ENCODE peak calls at places on chromosomes 2 and 18, in five cellular contexts. F, D, T, K and V are unnamed samples.

GRCh38 chr18:48408727-48409590 is at the start of gene ZBTB7C:
- DNase-seq in F (no peak), D (no peak), T (no peak), K (peak; percentile 71), V (no peak)

GRCh38 chr18:56728741-56729140 is 77.6 kb downstream of the WDR7 start:
- DNase-seq in F (no peak), D (no peak), T (no peak), K (no peak), V (no peak)

GRCh38 chr18:40066368-40066767 is 1888.7 kb upstream of the PIK3C3 start:
- DNase-seq in F (no peak), D (no peak), T (no peak), K (no peak), V (no peak)

GRCh38 chr2:52810460-52810859 is 957.1 kb upstream of the CHAC2 start:
- DNase-seq in F (no peak), D (no peak), T (peak; percentile 48), K (no peak), V (no peak)

GRCh38 chr2:176328149-176328548 is 58.9 kb downstream of the MTX2 start:
- DNase-seq in F (no peak), D (no peak), T (no peak), K (no peak), V (no peak)

GRCh38 chr2:236852100-236852976 is 233.4 kb upstream of the COPS8 start:
- DNase-seq in F (no peak), D (no peak), T (no peak), K (no peak), V (no peak)

GRCh38 chr2:43230981-43231827 is 4.8 kb upstream of the ZFP36L2 start:
- DNase-seq in F (no peak), D (no peak), T (no peak), K (no peak), V (no peak)

GRCh38 chr18:35171315-35171987 is 69.4 kb upstream of the ZNF397 start:
- DNase-seq in F (peak; percentile 86), D (no peak), T (no peak), K (no peak), V (no peak)

GRCh38 chr2:101190753-101191516 is 39.8 kb upstream of the TBC1D8 start:
- DNase-seq in F (no peak), D (no peak), T (no peak), K (no peak), V (no peak)

GRCh38 chr2:242046184-242046826 is 176.8 kb downstream of the RTP5 start:
- DNase-seq in F (no peak), D (no peak), T (no peak), K (no peak), V (no peak)

GRCh38 chr2:112055110-112055832 is at the start of gene TMEM87B:
- DNase-seq in F (peak; percentile 91), D (peak; percentile 99), T (peak; percentile 97), K (peak; percentile 96), V (peak; percentile 86)
- TF ChIP-seq HDAC2 in F (peak; percentile 52), D (peak; percentile 84), T (no peak), K (no peak), V (no peak)

DNA sequence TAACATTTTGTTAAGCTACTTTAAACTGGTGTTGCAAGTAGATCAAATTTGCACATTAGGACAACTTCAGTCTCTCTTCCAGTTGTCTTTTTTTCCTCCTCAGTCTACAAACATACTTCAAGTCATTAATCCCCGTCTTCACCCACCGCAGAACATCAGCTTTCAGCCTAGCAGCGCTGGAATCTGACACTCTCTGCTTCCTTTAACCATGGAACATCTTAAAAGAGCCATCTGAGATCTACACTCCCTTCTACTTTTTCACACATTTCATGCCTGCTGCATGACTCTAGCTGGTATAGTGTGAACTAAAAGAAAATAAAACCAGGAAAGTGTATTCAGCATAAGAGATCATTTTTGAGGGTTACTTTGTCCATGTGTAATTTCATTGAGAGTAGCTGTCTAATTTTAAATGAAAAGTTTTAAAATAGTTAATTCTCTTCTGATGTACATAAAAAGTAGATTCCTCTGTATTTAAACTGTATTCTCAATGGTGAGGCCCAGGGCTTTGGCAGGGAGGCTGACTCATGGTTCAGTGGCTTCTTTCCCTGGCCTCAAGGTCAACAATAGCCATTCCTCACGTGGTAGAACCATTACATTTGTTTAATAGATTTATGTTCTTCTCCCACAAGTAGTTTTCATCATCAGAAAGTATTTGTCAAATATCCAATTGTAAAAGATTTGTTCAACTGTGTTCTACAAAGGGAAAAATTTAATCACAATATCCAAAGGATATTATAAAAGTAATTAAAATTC is 16.5 kb downstream of the SGPP2 start:
- DNase-seq in F (peak; percentile 22), D (no peak), T (peak; percentile 18), K (no peak), V (no peak)
- TF ChIP-seq HDAC2 in F (no peak), D (no peak), T (no peak), K (no peak), V (no peak)

GRCh38 chr2:60485550-60485949 is 67.9 kb downstream of the BCL11A start:
- DNase-seq in F (no peak), D (no peak), T (no peak), K (no peak), V (no peak)
- TF ChIP-seq HDAC2 in F (no peak), D (no peak), T (no peak), K (no peak), V (no peak)

DNA sequence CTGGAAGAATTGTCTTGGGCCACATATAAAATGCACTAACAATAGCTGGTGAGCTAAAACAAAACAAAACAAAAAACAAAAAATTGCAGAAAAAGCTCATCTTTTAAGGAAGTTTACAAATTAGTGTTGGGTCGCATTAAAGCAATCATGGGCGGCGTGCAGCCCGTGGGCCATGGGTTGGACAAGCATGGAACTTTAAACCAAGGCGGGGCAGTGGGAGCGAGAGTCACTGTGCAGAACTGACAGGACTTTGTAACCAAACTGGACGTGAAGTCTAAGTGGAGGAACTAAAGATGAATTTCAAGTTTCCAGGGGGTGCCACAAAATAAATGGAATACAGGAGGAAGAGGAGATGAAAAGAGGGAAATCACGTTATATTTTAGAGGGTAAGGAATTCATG is 80.7 kb downstream of the PSMG2 start:
- DNase-seq in F (peak; percentile 39), D (no peak), T (no peak), K (no peak), V (no peak)
- TF ChIP-seq HDAC2 in F (no peak), D (no peak), T (no peak), K (no peak), V (no peak)

DNA sequence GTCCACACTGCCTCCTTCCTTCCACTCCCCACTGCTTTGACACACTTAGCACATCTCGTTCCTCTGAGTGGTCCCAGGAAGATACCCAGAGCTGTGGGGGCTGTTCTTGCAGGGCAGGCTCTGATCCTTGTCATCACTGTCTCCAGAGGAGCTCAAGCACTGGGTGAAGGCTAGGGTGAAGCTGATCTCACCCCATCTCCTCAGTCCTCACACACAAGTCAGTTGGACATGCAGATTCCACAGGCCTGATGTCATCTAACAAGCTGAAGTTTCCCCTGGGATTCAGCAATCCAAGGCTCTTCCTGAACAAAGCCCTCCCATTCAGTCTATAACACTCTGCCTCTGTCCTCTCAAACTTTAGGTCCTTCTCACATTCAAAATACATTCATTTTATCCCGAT is 90.6 kb upstream of the RAB6C start:
- DNase-seq in F (no peak), D (no peak), T (no peak), K (no peak), V (no peak)
- TF ChIP-seq HDAC2 in F (no peak), D (no peak), T (no peak), K (no peak), V (no peak)

GRCh38 chr2:219713110-219713509 is 85.7 kb downstream of the SLC4A3 start:
- DNase-seq in F (peak; percentile 36), D (peak; percentile 68), T (peak; percentile 64), K (no peak), V (no peak)
- TF ChIP-seq HDAC2 in F (no peak), D (no peak), T (no peak), K (no peak), V (no peak)

GRCh38 chr2:69166465-69166811 is 153.5 kb downstream of the ANTXR1 start:
- DNase-seq in F (no peak), D (no peak), T (no peak), K (no peak), V (no peak)

GRCh38 chr2:69167469-69167822 is 154.5 kb downstream of the ANTXR1 start:
- DNase-seq in F (no peak), D (no peak), T (no peak), K (no peak), V (no peak)

GRCh38 chr2:69168144-69168813 is 155.3 kb downstream of the ANTXR1 start:
- DNase-seq in F (no peak), D (no peak), T (no peak), K (no peak), V (no peak)

GRCh38 chr2:69165079-69165478 is 152.1 kb downstream of the ANTXR1 start:
- DNase-seq in F (no peak), D (no peak), T (no peak), K (no peak), V (no peak)

GRCh38 chr2:69166812-69167468 is 154.0 kb downstream of the ANTXR1 start:
- DNase-seq in F (peak; percentile 99), D (no peak), T (no peak), K (no peak), V (no peak)
- TF ChIP-seq HDAC2 in F (peak; percentile 56), D (no peak), T (no peak), K (no peak), V (no peak)